ENCODE peak calls at places on chromosomes 1 and 21, in seven cellular contexts. B, P, S, N, M, Q and C are unnamed samples.

GRCh38 chr1:59104191-59104760 is 192.6 kb upstream of the FGGY start:
- DNase-seq in B (no peak), M (no peak), S (no peak), P (no peak), Q (no peak), N (no peak), C (no peak)

GRCh38 chr1:202416641-202417040 is 68.1 kb downstream of the PPP1R12B start:
- DNase-seq in S (peak), B (peak), N (no peak), Q (no peak), M (no peak), P (no peak), C (no peak)

GRCh38 chr1:97925161-97925560 is 4.3 kb upstream of the DPYD start:
- DNase-seq in N (no peak), P (no peak), M (no peak), Q (no peak), S (no peak), B (no peak), C (no peak)

GRCh38 chr1:220371324-220371723 is 99.1 kb upstream of the RAB3GAP2 start:
- DNase-seq in B (no peak), S (no peak), P (no peak), M (no peak), Q (no peak), N (no peak), C (no peak)

GRCh38 chr1:243598433-243598832 is 251.6 kb downstream of the AKT3 start:
- DNase-seq in B (peak), S (peak), M (peak), P (no peak), N (no peak), Q (peak), C (peak)

GRCh38 chr1:33007190-33008050 is 29.3 kb downstream of the AK2 start:
- DNase-seq in S (peak), M (peak), B (peak), Q (peak), N (peak), P (no peak), C (peak)

GRCh38 chr1:82646336-82646735 is 845.6 kb downstream of the ADGRL2 start:
- DNase-seq in B (no peak), M (no peak), N (no peak), P (no peak), Q (no peak), S (no peak), C (no peak)

GRCh38 chr1:197706593-197706992 is 68.7 kb downstream of the DENND1B start:
- DNase-seq in Q (no peak), P (no peak), M (no peak), S (no peak), B (no peak), N (no peak), C (no peak)

GRCh38 chr1:205578780-205579571 is 52.8 kb downstream of the ELK4 start:
- DNase-seq in M (no peak), N (no peak), B (no peak), P (no peak), S (no peak), Q (no peak), C (no peak)

GRCh38 chr1:119380304-119380703 is 11.7 kb downstream of the HAO2 start:
- DNase-seq in Q (no peak), M (no peak), B (no peak), P (no peak), S (no peak), N (no peak), C (no peak)

GRCh38 chr1:119376594-119376993 is 8.0 kb downstream of the HAO2 start:
- DNase-seq in M (no peak), S (no peak), N (no peak), P (no peak), B (no peak), Q (no peak), C (no peak)

GRCh38 chr1:119380983-119381662 is 12.5 kb downstream of the HAO2 start:
- DNase-seq in S (no peak), Q (no peak), P (no peak), B (no peak), N (no peak), M (no peak), C (no peak)

GRCh38 chr1:119375366-119375765 is 6.8 kb downstream of the HAO2 start:
- DNase-seq in P (no peak), N (no peak), B (no peak), S (no peak), Q (no peak), M (no peak), C (no peak)

GRCh38 chr1:119379117-119379516 is 10.5 kb downstream of the HAO2 start:
- DNase-seq in P (no peak), M (no peak), S (no peak), N (no peak), Q (no peak), B (no peak), C (no peak)
- H3K4me3 ChIP-seq in P (no peak), M (no peak), S (no peak), N (no peak), Q (no peak), B (no peak), C (no peak)

GRCh38 chr1:2303016-2303775 is 75.1 kb downstream of the SKI start:
- DNase-seq in S (no peak), Q (no peak), B (no peak), M (no peak), N (no peak), P (no peak), C (no peak)

GRCh38 chr1:2300851-2301606 is 72.9 kb downstream of the SKI start:
- DNase-seq in N (peak), B (no peak), M (peak), Q (no peak), S (no peak), P (peak), C (no peak)

GRCh38 chr1:2300004-2300771 is 72.1 kb downstream of the SKI start:
- DNase-seq in S (no peak), P (no peak), B (no peak), Q (no peak), N (no peak), M (peak), C (no peak)

GRCh38 chr1:2302292-2302925 is 74.3 kb downstream of the SKI start:
- DNase-seq in P (no peak), N (no peak), S (no peak), Q (no peak), B (no peak), M (no peak), C (no peak)

GRCh38 chr1:2301607-2302291 is 73.6 kb downstream of the SKI start:
- DNase-seq in B (no peak), S (no peak), M (no peak), P (no peak), N (no peak), Q (no peak), C (no peak)
- H3K4me3 ChIP-seq in B (no peak), S (no peak), M (no peak), P (no peak), N (no peak), Q (no peak), C (no peak)

DNA sequence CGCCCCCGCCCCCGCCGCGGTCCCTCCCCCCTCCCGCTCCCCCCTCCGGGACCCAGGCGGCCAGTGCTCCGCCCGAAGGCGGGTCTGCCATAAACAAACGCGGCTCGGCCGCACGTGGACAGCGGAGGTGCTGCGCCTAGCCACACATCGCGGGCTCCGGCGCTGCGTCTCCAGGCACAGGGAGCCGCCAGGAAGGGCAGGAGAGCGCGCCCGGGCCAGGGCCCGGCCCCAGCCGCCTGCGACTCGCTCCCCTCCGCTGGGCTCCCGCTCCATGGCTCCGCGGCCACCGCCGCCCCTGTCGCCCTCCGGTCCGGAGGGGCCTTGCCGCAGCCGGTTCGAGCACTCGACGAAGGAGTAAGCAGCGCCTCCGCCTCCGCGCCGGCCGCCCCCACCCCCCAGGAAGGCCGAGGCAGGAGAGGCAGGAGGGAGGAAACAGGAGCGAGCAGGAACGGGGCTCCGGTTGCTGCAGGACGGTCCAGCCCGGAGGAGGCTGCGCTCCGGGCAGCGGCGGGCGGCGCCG is at the start of gene SIM2:
- DNase-seq in Q (no peak), N (no peak), P (no peak), M (no peak), B (peak), S (no peak), C (no peak)
- H3K4me3 ChIP-seq in Q (no peak), N (peak), P (peak), M (no peak), B (no peak), S (no peak), C (peak)

DNA sequence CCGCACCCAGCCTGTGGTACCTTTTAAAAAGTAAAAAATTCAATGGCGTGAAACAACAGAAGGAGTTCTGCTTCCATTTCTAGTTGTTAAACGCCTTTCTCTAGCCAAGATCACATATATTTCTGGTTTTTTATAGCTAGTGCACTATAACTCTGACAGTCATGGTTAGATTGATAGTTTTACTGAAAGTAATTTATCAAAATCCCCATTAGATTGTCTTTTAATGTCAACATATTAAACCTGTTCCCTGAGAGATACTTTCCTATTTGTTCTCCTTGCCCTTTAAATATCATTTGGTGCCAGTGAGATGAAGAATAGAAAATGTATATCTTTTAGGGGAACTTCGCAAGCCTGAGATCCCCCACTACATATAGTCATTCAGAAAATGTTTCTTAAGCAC is 7.3 kb downstream of the SMAP2 start:
- DNase-seq in P (no peak), N (no peak), B (no peak), Q (no peak), S (no peak), M (no peak), C (no peak)
- H3K4me3 ChIP-seq in P (no peak), N (no peak), B (no peak), Q (no peak), S (no peak), M (peak), C (no peak)

GRCh38 chr1:174938306-174939000 is 61.3 kb upstream of the CACYBP start:
- DNase-seq in P (no peak), M (no peak), N (no peak), S (no peak), Q (no peak), B (no peak), C (no peak)
- H3K4me3 ChIP-seq in P (no peak), M (no peak), N (peak), S (no peak), Q (no peak), B (no peak), C (no peak)

GRCh38 chr1:153357853-153358690 is at the start of gene S100A9:
- DNase-seq in N (no peak), Q (no peak), M (peak), B (no peak), P (no peak), S (no peak), C (no peak)
- H3K4me3 ChIP-seq in N (no peak), Q (no peak), M (no peak), B (no peak), P (no peak), S (no peak), C (no peak)

DNA sequence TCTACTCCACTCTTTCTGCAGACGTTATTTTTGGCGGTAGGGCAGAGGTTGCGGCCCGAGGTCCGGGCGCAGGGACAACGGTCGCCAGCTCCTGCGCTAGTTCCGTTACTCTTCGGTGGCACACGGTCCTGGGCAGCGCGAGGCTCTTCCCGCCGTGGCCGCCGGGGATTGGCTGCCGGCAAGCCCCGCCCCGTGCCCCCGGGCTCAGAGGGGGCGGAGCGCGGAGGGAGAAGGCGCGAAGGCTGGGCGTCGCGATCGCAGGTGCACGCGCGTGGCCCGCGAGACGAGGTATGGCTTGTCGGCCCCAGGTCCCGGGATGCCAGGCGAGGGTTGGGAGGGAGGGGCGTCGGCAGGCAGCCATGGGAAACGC is 515 bp upstream of the SHE start:
- DNase-seq in N (peak), P (no peak), B (no peak), M (no peak), Q (no peak), S (no peak), C (no peak)
- H3K4me3 ChIP-seq in N (peak), P (peak), B (no peak), M (no peak), Q (no peak), S (no peak), C (no peak)